ENCODE peak calls at places on chromosomes 4 and X, in seven cellular contexts. M is K562, B is SK-N-SH, V is HCT116, U is HepG2, D is H1, P is GM12878. Z is an unnamed sample.

GRCh38 chr4:10671750-10672149 is 12.8 kb downstream of the CLNK start:
- DNase-seq in M (no peak), B (no peak), V (no peak), U (no peak), D (no peak), P (no peak), Z (no peak)

GRCh38 chr4:7303561-7303960 is 111.2 kb downstream of the SORCS2 start:
- DNase-seq in M (no peak), B (no peak), V (no peak), U (no peak), D (no peak), P (no peak), Z (no peak)

GRCh38 chr4:169818063-169818679 is 60.4 kb upstream of the HPF1 start:
- DNase-seq in M (no peak), B (no peak), V (no peak), U (no peak), D (no peak), P (no peak), Z (no peak)

GRCh38 chrX:103722505-103722904 is 11.8 kb downstream of the TMEM31 start:
- DNase-seq in M (no peak), B (no peak), V (no peak), U (no peak), D (no peak), P (no peak), Z (no peak)

GRCh38 chr4:186771624-186772023 is 48.0 kb upstream of the FAT1 start:
- DNase-seq in M (no peak), B (no peak), V (no peak), U (no peak), D (no peak), P (no peak), Z (no peak)

GRCh38 chrX:52425710-52426245 is 57.0 kb downstream of the XAGE2 start:
- DNase-seq in M (no peak), B (no peak), V (no peak), U (no peak), D (no peak), P (no peak), Z (no peak)

GRCh38 chr4:184439856-184440592 is 34.3 kb downstream of the IRF2 start:
- DNase-seq in M (no peak), B (no peak), V (no peak), U (peak; percentile 79), D (no peak), P (no peak), Z (no peak)

GRCh38 chrX:154599531-154599930 is 14.6 kb downstream of the CTAG1A start:
- DNase-seq in M (no peak), B (no peak), V (no peak), U (no peak), D (no peak), P (no peak), Z (no peak)

GRCh38 chrX:38664285-38664684 is 102.9 kb downstream of the TSPAN7 start:
- DNase-seq in M (peak; percentile 33), B (peak; percentile 28), V (peak; percentile 26), U (peak; percentile 13), D (no peak), P (no peak), Z (no peak)

GRCh38 chr4:55445921-55446577 is 50.3 kb downstream of the TMEM165 start:
- DNase-seq in M (no peak), B (no peak), V (no peak), U (no peak), D (no peak), P (no peak), Z (no peak)

GRCh38 chr4:17511950-17512795 is at the start of gene QDPR:
- DNase-seq in M (peak; percentile 91), B (peak; percentile 93), V (peak; percentile 63), U (peak; percentile 67), D (peak; percentile 85), P (peak; percentile 19), Z (peak; percentile 20)

GRCh38 chr4:143251781-143252180 is 67.1 kb downstream of the USP38 start:
- DNase-seq in M (no peak), B (no peak), V (peak; percentile 10), U (no peak), D (no peak), P (no peak), Z (no peak)

GRCh38 chr4:4842476-4843441 is 16.7 kb upstream of the MSX1 start:
- DNase-seq in M (no peak), B (no peak), V (no peak), U (no peak), D (no peak), P (no peak), Z (no peak)

GRCh38 chrX:2933125-2933900 is 4.2 kb upstream of the ARSD start:
- DNase-seq in M (no peak), B (no peak), V (no peak), U (no peak), D (no peak), P (no peak), Z (no peak)

GRCh38 chr4:337143-337931 is at the start of gene ZNF141:
- DNase-seq in M (no peak), B (peak; percentile 97), V (no peak), U (no peak), D (peak; percentile 86), P (peak; percentile 95), Z (no peak)

GRCh38 chr4:336099-336892 is 1.3 kb upstream of the ZNF141 start:
- DNase-seq in M (no peak), B (peak; percentile 78), V (no peak), U (no peak), D (peak; percentile 68), P (no peak), Z (no peak)

GRCh38 chr4:336893-337142 is 796 bp upstream of the ZNF141 start:
- DNase-seq in M (no peak), B (no peak), V (no peak), U (no peak), D (no peak), P (no peak), Z (no peak)

GRCh38 chr4:338759-339097 is 1.1 kb downstream of the ZNF141 start:
- DNase-seq in M (no peak), B (no peak), V (no peak), U (no peak), D (peak; percentile 47), P (no peak), Z (no peak)

DNA sequence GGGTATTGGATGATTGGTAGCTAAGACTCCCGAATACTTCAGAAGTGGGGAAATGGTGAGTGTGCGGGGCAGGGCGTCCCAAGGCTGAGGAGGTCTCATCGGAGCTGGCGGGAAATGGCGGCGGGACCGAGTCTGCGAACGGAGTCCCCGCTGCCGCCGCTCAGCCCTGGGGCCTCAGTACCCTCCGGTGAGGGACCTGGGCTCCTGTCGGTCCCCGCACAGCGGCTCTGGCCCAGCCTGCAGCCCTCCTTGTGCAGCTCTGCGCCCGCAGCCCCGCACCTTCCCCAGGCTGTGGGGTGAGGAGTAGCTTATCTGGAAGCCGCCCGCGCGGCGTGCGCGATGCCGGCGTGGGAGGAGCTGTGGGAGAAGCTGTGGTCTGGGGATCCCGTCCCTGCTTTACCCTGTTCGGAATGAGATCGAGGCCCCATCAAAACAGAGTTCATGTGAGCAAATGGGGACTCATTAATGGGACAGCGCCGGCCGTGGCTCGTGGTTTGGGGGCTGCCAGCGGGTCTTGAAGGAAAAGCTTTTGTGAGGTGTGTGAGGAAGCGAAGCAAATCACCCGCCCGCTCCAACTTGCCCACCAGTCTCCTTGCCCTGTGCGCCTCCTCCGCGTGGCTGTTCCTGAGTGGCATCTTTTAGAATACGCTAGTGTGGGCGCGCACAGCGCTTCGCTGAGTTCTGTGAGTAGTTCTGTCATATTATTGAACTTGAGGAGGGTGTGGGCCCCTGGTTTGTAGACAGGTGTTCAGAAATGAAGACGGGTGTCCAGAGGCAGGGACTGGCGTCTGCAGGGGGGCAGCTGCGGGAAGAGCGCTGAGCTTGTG is 531 bp downstream of the ZNF141 start:
- DNase-seq in M (no peak), B (no peak), V (no peak), U (no peak), D (peak; percentile 50), P (no peak), Z (no peak)
- TF ChIP-seq SIN3A in M (no peak), B (no peak), V (no peak), U (no peak), D (no peak), P (no peak), Z (no peak)

DNA sequence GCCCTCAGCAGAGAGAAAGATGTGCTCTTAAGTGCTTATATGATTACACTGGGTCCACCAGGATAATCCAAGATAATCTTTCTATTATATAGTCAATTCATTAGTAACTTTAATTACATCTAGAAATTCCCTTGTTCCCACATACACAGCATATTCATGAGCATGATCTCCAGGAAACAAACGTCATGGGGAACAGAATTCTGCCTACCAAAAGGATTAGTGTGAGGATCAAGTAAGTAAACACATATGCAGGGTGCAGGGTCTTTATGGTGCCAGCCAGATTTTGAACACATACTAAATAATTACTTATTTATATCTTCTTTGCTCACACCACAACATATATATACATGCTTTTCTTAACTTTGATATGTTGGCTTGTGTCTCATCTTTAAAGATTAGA is 169.1 kb downstream of the KCTD8 start:
- DNase-seq in M (no peak), B (no peak), V (no peak), U (no peak), D (no peak), P (no peak), Z (no peak)
- TF ChIP-seq SIN3A in M (no peak), B (no peak), V (no peak), U (no peak), D (no peak), P (no peak), Z (no peak)

DNA sequence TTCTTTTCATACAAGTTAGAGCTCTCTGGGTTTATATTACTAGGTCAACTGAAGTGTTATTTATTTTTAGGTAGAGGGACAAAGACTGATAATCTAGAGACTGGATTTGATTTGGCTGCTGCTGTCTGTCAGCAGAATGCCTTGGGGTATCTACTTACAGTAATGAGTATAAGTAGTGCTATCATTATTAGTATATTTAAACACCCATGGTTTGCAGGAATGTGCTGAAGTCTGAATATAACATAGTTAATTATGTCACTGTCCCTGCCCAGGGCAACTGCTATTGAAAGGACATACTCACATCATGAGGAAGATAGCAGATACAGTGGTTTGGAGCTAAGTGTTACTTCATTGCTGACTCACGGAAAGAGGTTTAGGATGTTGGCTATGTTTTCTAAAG is 76.2 kb downstream of the PRRG1 start:
- DNase-seq in M (no peak), B (no peak), V (no peak), U (no peak), D (no peak), P (no peak), Z (no peak)
- TF ChIP-seq SIN3A in M (no peak), B (no peak), V (no peak), U (no peak), D (no peak), P (no peak), Z (no peak)

DNA sequence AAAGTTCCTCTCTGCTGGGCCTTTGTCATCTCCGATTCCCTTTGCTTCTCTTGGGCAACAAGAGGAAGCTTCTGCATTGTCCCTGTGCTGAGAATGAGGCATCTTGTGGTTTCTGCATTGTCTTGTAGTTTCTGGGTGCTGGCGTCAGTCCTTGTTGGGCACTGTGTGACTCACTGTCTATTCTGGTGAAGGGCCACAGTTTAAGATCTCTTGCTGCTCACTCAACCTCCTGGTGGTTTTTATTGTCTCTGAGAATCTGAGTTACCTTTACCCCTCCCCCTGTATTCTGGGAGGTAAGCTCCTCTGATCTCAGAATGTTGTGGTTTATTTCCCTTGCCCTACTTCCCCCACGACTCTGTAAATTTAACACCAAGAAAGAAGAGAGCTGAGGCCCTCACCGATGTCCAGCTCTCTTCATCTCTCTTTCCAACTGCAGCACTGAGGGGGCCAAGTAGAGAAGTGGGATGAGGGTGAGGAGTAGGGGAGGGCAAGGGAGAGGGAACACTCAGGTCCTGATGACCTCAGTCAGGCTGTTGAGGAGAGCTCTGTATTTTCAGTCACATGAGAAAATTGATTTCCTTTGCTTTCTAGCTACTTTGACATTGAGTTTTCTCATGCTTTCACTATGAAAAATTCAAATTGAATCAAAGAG is 441.6 kb upstream of the PITX2 start:
- DNase-seq in M (no peak), B (no peak), V (peak; percentile 93), U (no peak), D (no peak), P (peak; percentile 2), Z (no peak)
- TF ChIP-seq SIN3A in M (no peak), B (no peak), V (peak; percentile 50), U (no peak), D (no peak), P (no peak), Z (no peak)